ENCODE peak calls at places on chromosomes 13 and 19, in six cellular contexts. One of them, this sample, is unnamed.
A peak's percentile ranks its signal among the peaks of the same experiment; 100 is the strongest.

GRCh38 chr19:44847144-44848035 is 1.3 kb downstream of the NECTIN2 start:
- DNase-seq in mesothelial cell of epicardium: peak; percentile 76
- DNase-seq in esophagus muscularis mucosa: no peak
- DNase-seq in glutamatergic neuron: peak; percentile 56
- DNase-seq in T-helper 22 cell: no peak
- DNase-seq in lower leg skin: peak; percentile 96
- DNase-seq in this sample: no peak

GRCh38 chr13:64371045-64371444 is 2859.1 kb downstream of the PCDH9 start:
- DNase-seq in mesothelial cell of epicardium: no peak
- DNase-seq in esophagus muscularis mucosa: no peak
- DNase-seq in glutamatergic neuron: no peak
- DNase-seq in T-helper 22 cell: no peak
- DNase-seq in lower leg skin: no peak
- DNase-seq in this sample: no peak

GRCh38 chr19:50155520-50156109 is 7.5 kb downstream of the IZUMO2 start:
- DNase-seq in mesothelial cell of epicardium: no peak
- DNase-seq in esophagus muscularis mucosa: no peak
- DNase-seq in glutamatergic neuron: no peak
- DNase-seq in T-helper 22 cell: no peak
- DNase-seq in lower leg skin: no peak
- DNase-seq in this sample: no peak

GRCh38 chr19:6223461-6224307 is 56.1 kb downstream of the MLLT1 start:
- DNase-seq in mesothelial cell of epicardium: no peak
- DNase-seq in esophagus muscularis mucosa: no peak
- DNase-seq in glutamatergic neuron: peak; percentile 53
- DNase-seq in T-helper 22 cell: no peak
- DNase-seq in lower leg skin: peak; percentile 85
- DNase-seq in this sample: no peak

GRCh38 chr13:52195052-52195837 is 35.8 kb upstream of the NEK3 start:
- DNase-seq in mesothelial cell of epicardium: no peak
- DNase-seq in esophagus muscularis mucosa: peak; percentile 94
- DNase-seq in glutamatergic neuron: peak; percentile 51
- DNase-seq in T-helper 22 cell: peak; percentile 34
- DNase-seq in lower leg skin: peak; percentile 96
- DNase-seq in this sample: peak; percentile 80

GRCh38 chr19:30999726-31000125 is 349.5 kb downstream of the TSHZ3 start:
- DNase-seq in mesothelial cell of epicardium: no peak
- DNase-seq in esophagus muscularis mucosa: no peak
- DNase-seq in glutamatergic neuron: no peak
- DNase-seq in T-helper 22 cell: no peak
- DNase-seq in lower leg skin: no peak
- DNase-seq in this sample: no peak

GRCh38 chr13:43133792-43134191 is 110.4 kb downstream of the DNAJC15 start:
- DNase-seq in mesothelial cell of epicardium: no peak
- DNase-seq in esophagus muscularis mucosa: no peak
- DNase-seq in glutamatergic neuron: no peak
- DNase-seq in T-helper 22 cell: no peak
- DNase-seq in lower leg skin: no peak
- DNase-seq in this sample: no peak

GRCh38 chr13:71866173-71867091 is 572 bp downstream of the DACH1 start:
- DNase-seq in mesothelial cell of epicardium: peak; percentile 66
- DNase-seq in esophagus muscularis mucosa: no peak
- DNase-seq in glutamatergic neuron: peak; percentile 65
- DNase-seq in T-helper 22 cell: no peak
- DNase-seq in lower leg skin: peak; percentile 81
- DNase-seq in this sample: peak; percentile 9

GRCh38 chr19:17107546-17108452 is 32.2 kb downstream of the MYO9B start:
- DNase-seq in mesothelial cell of epicardium: peak; percentile 51
- DNase-seq in esophagus muscularis mucosa: no peak
- DNase-seq in glutamatergic neuron: no peak
- DNase-seq in T-helper 22 cell: no peak
- DNase-seq in lower leg skin: peak; percentile 98
- DNase-seq in this sample: no peak

GRCh38 chr19:12095111-12095790 is 30.7 kb downstream of the ZNF844 start:
- DNase-seq in mesothelial cell of epicardium: no peak
- DNase-seq in esophagus muscularis mucosa: no peak
- DNase-seq in glutamatergic neuron: no peak
- DNase-seq in T-helper 22 cell: no peak
- DNase-seq in lower leg skin: no peak
- DNase-seq in this sample: no peak

GRCh38 chr13:27481766-27482165 is 31.4 kb upstream of the MTIF3 start:
- DNase-seq in mesothelial cell of epicardium: peak; percentile 44
- DNase-seq in esophagus muscularis mucosa: no peak
- DNase-seq in glutamatergic neuron: peak; percentile 88
- DNase-seq in T-helper 22 cell: no peak
- DNase-seq in lower leg skin: no peak
- DNase-seq in this sample: peak; percentile 37

GRCh38 chr13:28750187-28751045 is 31.6 kb upstream of the SLC46A3 start:
- DNase-seq in mesothelial cell of epicardium: no peak
- DNase-seq in esophagus muscularis mucosa: peak; percentile 37
- DNase-seq in glutamatergic neuron: no peak
- DNase-seq in T-helper 22 cell: no peak
- DNase-seq in lower leg skin: no peak
- DNase-seq in this sample: no peak

GRCh38 chr13:87769445-87769844 is 98.3 kb downstream of the SLITRK5 start:
- DNase-seq in mesothelial cell of epicardium: no peak
- DNase-seq in esophagus muscularis mucosa: no peak
- DNase-seq in glutamatergic neuron: no peak
- DNase-seq in T-helper 22 cell: no peak
- DNase-seq in lower leg skin: no peak
- DNase-seq in this sample: no peak

GRCh38 chr13:22871248-22871647 is 309.5 kb upstream of the SGCG start:
- DNase-seq in mesothelial cell of epicardium: no peak
- DNase-seq in esophagus muscularis mucosa: no peak
- DNase-seq in glutamatergic neuron: no peak
- DNase-seq in T-helper 22 cell: no peak
- DNase-seq in lower leg skin: no peak
- DNase-seq in this sample: no peak